ENCODE peak calls at places on chromosomes 3 and 15, in six cellular contexts. G is transverse colon, A is HepG2, U is Peyer's patch, C is upper lobe of right lung, R is pancreas. E is an unnamed sample.

GRCh38 chr3:70999730-71000129 is 583.8 kb downstream of the FOXP1 start:
- DNase-seq in G (no peak), A (no peak), U (no peak), C (no peak), R (no peak), E (no peak)

GRCh38 chr15:68029959-68030358 is 24.2 kb upstream of the PIAS1 start:
- DNase-seq in G (no peak), A (no peak), U (no peak), C (no peak), R (no peak), E (no peak)

GRCh38 chr3:50316657-50317242 is 5.8 kb downstream of the HYAL2 start:
- DNase-seq in G (peak; percentile 91), A (no peak), U (peak; percentile 92), C (peak; percentile 95), R (no peak), E (no peak)

GRCh38 chr3:59302442-59302841 is 252.6 kb upstream of the CFAP20DC start:
- DNase-seq in G (no peak), A (no peak), U (no peak), C (no peak), R (no peak), E (no peak)

GRCh38 chr3:179673522-179673921 is 20.7 kb downstream of the USP13 start:
- DNase-seq in G (no peak), A (no peak), U (no peak), C (peak; percentile 67), R (no peak), E (no peak)

GRCh38 chr3:113329757-113330156 is 111.5 kb downstream of the CFAP44 start:
- DNase-seq in G (no peak), A (no peak), U (no peak), C (no peak), R (no peak), E (no peak)

GRCh38 chr15:90451215-90451850 is 63.3 kb downstream of the IQGAP1 start:
- DNase-seq in G (no peak), A (no peak), U (no peak), C (no peak), R (no peak), E (no peak)

GRCh38 chr3:62371032-62371734 is 2.2 kb downstream of the FEZF2 start:
- DNase-seq in G (no peak), A (no peak), U (no peak), C (no peak), R (no peak), E (no peak)

GRCh38 chr3:85255954-85256353 is 297.2 kb downstream of the CADM2 start:
- DNase-seq in G (no peak), A (no peak), U (no peak), C (no peak), R (no peak), E (no peak)

GRCh38 chr15:88913017-88913849 is at the start of gene MFGE8:
- DNase-seq in G (peak; percentile 69), A (peak; percentile 31), U (peak; percentile 79), C (peak; percentile 90), R (peak; percentile 80), E (peak; percentile 89)

GRCh38 chr3:101454629-101455028 is 58.4 kb downstream of the SENP7 start:
- DNase-seq in G (no peak), A (no peak), U (no peak), C (no peak), R (no peak), E (no peak)

GRCh38 chr3:153970735-153971347 is 150.3 kb upstream of the ARHGEF26 start:
- DNase-seq in G (no peak), A (no peak), U (no peak), C (no peak), R (no peak), E (no peak)

GRCh38 chr3:57053122-57053521 is 7.3 kb upstream of the SPATA12 start:
- DNase-seq in G (no peak), A (no peak), U (no peak), C (no peak), R (no peak), E (no peak)

GRCh38 chr3:133854264-133854663 is 41.4 kb downstream of the RAB6B start:
- DNase-seq in G (no peak), A (no peak), U (no peak), C (peak; percentile 18), R (no peak), E (no peak)

GRCh38 chr3:127072221-127072771 is 89.4 kb downstream of the PLXNA1 start:
- DNase-seq in G (no peak), A (no peak), U (no peak), C (peak; percentile 48), R (peak; percentile 30), E (no peak)

GRCh38 chr3:28915711-28916481 is 365.0 kb upstream of the RBMS3 start:
- DNase-seq in G (peak; percentile 10), A (no peak), U (peak; percentile 55), C (no peak), R (no peak), E (no peak)

GRCh38 chr3:181718416-181718815 is 6.7 kb downstream of the SOX2 start:
- DNase-seq in G (no peak), A (no peak), U (no peak), C (no peak), R (no peak), E (no peak)

GRCh38 chr3:10992946-10993728 is 589 bp downstream of the SLC6A1 start:
- DNase-seq in G (no peak), A (no peak), U (no peak), C (no peak), R (no peak), E (no peak)

GRCh38 chr15:22904736-22905135 is 66.3 kb downstream of the NIPA2 start:
- DNase-seq in G (no peak), A (no peak), U (no peak), C (no peak), R (no peak), E (no peak)

GRCh38 chr3:196332168-196332567 is 6.0 kb downstream of the TM4SF19 start:
- DNase-seq in G (no peak), A (no peak), U (no peak), C (no peak), R (no peak), E (no peak)

GRCh38 chr15:52651868-52652267 is 27.3 kb downstream of the ATOSA start:
- DNase-seq in G (peak; percentile 65), A (peak; percentile 80), U (peak; percentile 70), C (no peak), R (no peak), E (peak; percentile 77)
- H3K27ac ChIP-seq in G (peak overlapping the region; percentile 84), A (peak overlapping the region; percentile 56), U (peak overlapping the region; percentile 4), C (peak overlapping the region; percentile 27), R (no peak overlapping the region), E (peak overlapping the region; percentile 4)

GRCh38 chr3:129795596-129795995 is 97.9 kb downstream of the TMCC1 start:
- DNase-seq in G (no peak), A (no peak), U (no peak), C (no peak), R (no peak), E (no peak)

GRCh38 chr3:129793947-129794318 is 99.6 kb downstream of the TMCC1 start:
- DNase-seq in G (no peak), A (no peak), U (no peak), C (no peak), R (no peak), E (no peak)

GRCh38 chr3:129796146-129796545 is 97.4 kb downstream of the TMCC1 start:
- DNase-seq in G (no peak), A (no peak), U (no peak), C (no peak), R (no peak), E (no peak)

GRCh38 chr3:129794319-129795201 is 99.0 kb downstream of the TMCC1 start:
- DNase-seq in G (peak; percentile 61), A (peak; percentile 22), U (peak; percentile 58), C (peak; percentile 88), R (no peak), E (no peak)

DNA sequence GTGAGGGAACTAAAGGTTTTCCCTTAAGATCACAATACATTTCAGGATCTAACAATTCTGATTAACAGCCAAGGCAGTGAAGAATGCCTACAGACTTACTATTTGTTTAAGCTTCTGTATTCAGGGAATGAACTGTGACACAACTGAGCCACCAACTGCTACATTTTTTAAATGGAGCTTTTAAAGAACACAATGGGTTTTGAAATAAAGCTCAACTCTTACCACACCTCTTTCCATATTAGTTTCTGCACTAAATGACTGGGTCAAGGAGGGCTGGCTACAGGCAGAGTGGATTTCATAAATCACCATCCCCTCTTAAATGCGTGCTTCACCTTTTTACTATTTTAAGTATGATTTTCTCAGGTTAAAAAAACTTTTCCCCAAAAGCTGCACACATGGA is 100.2 kb downstream of the TMCC1 start:
- DNase-seq in G (no peak), A (peak; percentile 61), U (no peak), C (no peak), R (no peak), E (no peak)
- H3K4me3 ChIP-seq in G (no peak overlapping the region), A (no peak overlapping the region), U (no peak overlapping the region), C (peak overlapping the region; percentile 42), R (no peak overlapping the region), E (no peak overlapping the region)

GRCh38 chr3:463793-464192 is 267.2 kb downstream of the CHL1 start:
- DNase-seq in G (no peak), A (no peak), U (no peak), C (no peak), R (no peak), E (no peak)
- TF ChIP-seq CTCF in G (no peak), A (no peak), U (no peak), C (no peak), R (no peak), E (no peak)

DNA sequence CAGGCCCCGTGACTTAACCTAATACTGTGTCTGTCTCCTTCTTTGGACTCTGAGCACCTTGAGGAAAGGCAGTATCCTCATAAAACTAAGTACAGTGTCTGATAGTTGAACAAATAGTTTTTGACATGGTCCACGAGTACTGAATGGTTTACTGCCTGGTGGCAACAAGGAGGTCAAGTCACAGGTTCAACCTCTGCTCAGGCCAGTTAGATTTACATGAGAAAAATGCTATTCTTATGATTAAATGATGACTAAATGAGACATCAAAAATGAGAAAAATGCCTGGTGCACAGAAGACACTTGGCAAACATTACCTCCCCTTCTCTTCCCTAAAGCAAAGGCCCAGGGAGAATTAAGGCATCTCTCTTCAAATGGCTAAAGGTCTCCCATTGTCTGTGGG is 48.8 kb downstream of the ABCC5 start:
- DNase-seq in G (no peak), A (no peak), U (no peak), C (no peak), R (no peak), E (no peak)
- H3K27ac ChIP-seq in G (no peak overlapping the region), A (no peak overlapping the region), U (no peak overlapping the region), C (no peak overlapping the region), R (no peak overlapping the region), E (no peak overlapping the region)

GRCh38 chr3:177595789-177596188 is 398.5 kb upstream of the TBL1XR1 start:
- DNase-seq in G (no peak), A (no peak), U (no peak), C (no peak), R (no peak), E (no peak)
- H3K4me3 ChIP-seq in G (no peak overlapping the region), A (no peak overlapping the region), U (no peak overlapping the region), C (no peak overlapping the region), R (no peak overlapping the region), E (no peak overlapping the region)

GRCh38 chr3:39990532-39990931 is 181.1 kb downstream of the MYRIP start:
- DNase-seq in G (peak; percentile 18), A (peak; percentile 70), U (peak; percentile 67), C (no peak), R (no peak), E (no peak)
- TF ChIP-seq CTCF in G (peak; percentile 61), A (peak; percentile 80), U (no peak), C (peak; percentile 50), R (peak; percentile 32), E (peak; percentile 22)